ENCODE peak calls at places on chromosomes 5 and 9, in seven cellular contexts. I, R, V, K, T, X and Q are unnamed samples.

GRCh38 chr9:35816708-35817107 is 1.9 kb upstream of the HINT2 start:
- DNase-seq in I (no peak), R (no peak), V (no peak), K (no peak), T (peak), X (no peak), Q (peak)

GRCh38 chr5:94849821-94850736 is 231.6 kb downstream of the SLF1 start:
- DNase-seq in I (no peak), R (no peak), V (no peak), K (peak), T (peak), X (peak), Q (peak)

GRCh38 chr5:92527311-92528078 is 1053.5 kb downstream of the NR2F1-AS1 start:
- DNase-seq in I (no peak), R (no peak), V (no peak), K (peak), T (no peak), X (peak), Q (no peak)

GRCh38 chr9:137393176-137394150 is 29.5 kb downstream of the EXD3 start:
- DNase-seq in I (no peak), R (no peak), V (no peak), K (no peak), T (no peak), X (no peak), Q (no peak)

GRCh38 chr9:126051446-126052130 is 275.0 kb upstream of the MVB12B start:
- DNase-seq in I (no peak), R (no peak), V (peak), K (no peak), T (no peak), X (no peak), Q (no peak)

GRCh38 chr5:67315802-67316103 is 119.2 kb upstream of the CD180 start:
- DNase-seq in I (no peak), R (no peak), V (no peak), K (no peak), T (no peak), X (no peak), Q (no peak)

GRCh38 chr9:137745541-137745991 is 126.8 kb downstream of the EHMT1 start:
- DNase-seq in I (no peak), R (no peak), V (no peak), K (peak), T (no peak), X (peak), Q (peak)

GRCh38 chr5:138212828-138213160 is 329 bp downstream of the CDC23 start:
- DNase-seq in I (no peak), R (no peak), V (no peak), K (no peak), T (peak), X (peak), Q (no peak)

GRCh38 chr5:138611295-138612220 is 36.4 kb upstream of the HSPA9 start:
- DNase-seq in I (no peak), R (no peak), V (no peak), K (peak), T (peak), X (no peak), Q (peak)

GRCh38 chr9:110142868-110143866 is 64.8 kb downstream of the C9orf152 start:
- DNase-seq in I (no peak), R (no peak), V (no peak), K (no peak), T (peak), X (no peak), Q (peak)

GRCh38 chr9:94156549-94157407 is 72.5 kb downstream of the PTPDC1 start:
- DNase-seq in I (peak), R (peak), V (peak), K (peak), T (no peak), X (peak), Q (peak)

GRCh38 chr5:174139623-174140022 is 94.1 kb downstream of the NSG2 start:
- DNase-seq in I (no peak), R (no peak), V (no peak), K (no peak), T (no peak), X (no peak), Q (no peak)

GRCh38 chr5:77102549-77102948 is 15.5 kb upstream of the ZBED3 start:
- DNase-seq in I (no peak), R (no peak), V (peak), K (no peak), T (no peak), X (no peak), Q (no peak)

GRCh38 chr5:103232393-103232999 is 26.1 kb upstream of the MACIR start:
- DNase-seq in I (no peak), R (peak), V (no peak), K (peak), T (no peak), X (peak), Q (no peak)

GRCh38 chr5:139361821-139362429 is 20.3 kb downstream of the PAIP2 start:
- DNase-seq in I (no peak), R (no peak), V (no peak), K (no peak), T (no peak), X (no peak), Q (no peak)

GRCh38 chr9:23545728-23546127 is 280.3 kb downstream of the ELAVL2 start:
- DNase-seq in I (no peak), R (no peak), V (no peak), K (no peak), T (no peak), X (no peak), Q (no peak)

GRCh38 chr5:80714570-80715298 is 60.0 kb upstream of the DHFR start:
- DNase-seq in I (no peak), R (no peak), V (no peak), K (no peak), T (peak), X (no peak), Q (no peak)

GRCh38 chr5:143402464-143403356 is 776 bp downstream of the NR3C1 start:
- DNase-seq in I (peak), R (peak), V (peak), K (peak), T (peak), X (peak), Q (peak)

GRCh38 chr5:172540099-172540870 is 86.0 kb upstream of the SH3PXD2B start:
- DNase-seq in I (no peak), R (no peak), V (no peak), K (no peak), T (no peak), X (no peak), Q (peak)

GRCh38 chr9:97041898-97042297 is 3.0 kb upstream of the CTSV start:
- DNase-seq in I (no peak), R (peak), V (no peak), K (no peak), T (no peak), X (no peak), Q (no peak)

GRCh38 chr5:102049517-102049916 is 246.6 kb downstream of the SLCO4C1 start:
- DNase-seq in I (no peak), R (no peak), V (no peak), K (no peak), T (no peak), X (no peak), Q (no peak)

GRCh38 chr5:1962619-1963355 is 80.1 kb upstream of the IRX4 start:
- DNase-seq in I (no peak), R (no peak), V (no peak), K (no peak), T (no peak), X (no peak), Q (no peak)

GRCh38 chr5:177140312-177140711 is 6.7 kb downstream of the NSD1 start:
- DNase-seq in I (no peak), R (no peak), V (no peak), K (no peak), T (no peak), X (no peak), Q (no peak)

GRCh38 chr5:10684303-10685086 is 76.5 kb downstream of the DAP start:
- DNase-seq in I (no peak), R (no peak), V (no peak), K (no peak), T (no peak), X (no peak), Q (no peak)

GRCh38 chr5:166341708-166342329 is 1949.6 kb upstream of the WWC1 start:
- DNase-seq in I (no peak), R (no peak), V (no peak), K (no peak), T (peak), X (no peak), Q (no peak)

GRCh38 chr5:14743601-14744295 is 79.2 kb downstream of the OTULIN start:
- DNase-seq in I (no peak), R (no peak), V (no peak), K (peak), T (no peak), X (peak), Q (no peak)

GRCh38 chr5:160173-160510 is 31.2 kb upstream of the LRRC14B start:
- DNase-seq in I (no peak), R (no peak), V (no peak), K (peak), T (no peak), X (peak), Q (peak)

GRCh38 chr9:115983366-115983765 is 170.2 kb upstream of the PAPPA start:
- DNase-seq in I (no peak), R (no peak), V (no peak), K (no peak), T (no peak), X (no peak), Q (no peak)

GRCh38 chr5:150781706-150782614 is 3.4 kb downstream of the SMIM3 start:
- DNase-seq in I (peak), R (peak), V (no peak), K (peak), T (no peak), X (peak), Q (peak)

GRCh38 chr9:13377286-13377925 is 97.9 kb upstream of the MPDZ start:
- DNase-seq in I (no peak), R (no peak), V (no peak), K (peak), T (no peak), X (no peak), Q (no peak)

GRCh38 chr5:149540098-149540497 is 11.1 kb downstream of the CSNK1A1 start:
- DNase-seq in I (no peak), R (no peak), V (no peak), K (no peak), T (no peak), X (no peak), Q (no peak)

GRCh38 chr9:75953218-75953617 is 62.7 kb downstream of the PCSK5 start:
- DNase-seq in I (no peak), R (peak), V (no peak), K (no peak), T (no peak), X (no peak), Q (no peak)

GRCh38 chr5:134506054-134507039 is 19.1 kb upstream of the JADE2 start:
- DNase-seq in I (peak), R (peak), V (peak), K (no peak), T (peak), X (no peak), Q (peak)
- H3K4me3 ChIP-seq in I (peak), R (peak), V (peak), K (no peak), T (no peak), X (no peak), Q (peak)

GRCh38 chr9:121029469-121029868 is 20.6 kb downstream of the C5 start:
- DNase-seq in I (no peak), R (no peak), V (no peak), K (no peak), T (no peak), X (no peak), Q (no peak)

GRCh38 chr9:121038452-121039203 is 11.4 kb downstream of the C5 start:
- DNase-seq in I (no peak), R (no peak), V (no peak), K (no peak), T (no peak), X (no peak), Q (no peak)

DNA sequence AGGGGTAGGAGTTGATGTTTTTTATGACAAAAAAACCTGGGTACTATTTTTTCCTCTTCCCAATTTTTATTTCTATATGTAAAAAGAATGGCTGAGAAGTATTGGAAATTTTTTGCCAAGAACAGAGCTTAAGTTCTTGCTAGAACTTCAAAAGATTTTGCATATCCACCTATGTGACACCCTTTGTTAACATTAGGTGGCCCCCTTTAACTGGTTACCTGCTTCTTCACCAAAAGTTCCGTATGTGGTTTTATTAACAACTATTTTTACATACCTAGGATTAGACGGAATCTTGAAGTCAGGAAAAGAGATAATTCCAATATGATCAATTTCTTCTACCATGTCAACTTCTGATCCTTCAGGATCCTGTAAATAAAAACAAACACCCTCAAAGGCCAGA is 15.5 kb downstream of the C5 start:
- DNase-seq in I (no peak), R (no peak), V (no peak), K (no peak), T (no peak), X (no peak), Q (no peak)
- TF ChIP-seq CTCF in I (no peak), R (no peak), V (no peak), K (no peak), T (no peak), X (no peak), Q (peak)

DNA sequence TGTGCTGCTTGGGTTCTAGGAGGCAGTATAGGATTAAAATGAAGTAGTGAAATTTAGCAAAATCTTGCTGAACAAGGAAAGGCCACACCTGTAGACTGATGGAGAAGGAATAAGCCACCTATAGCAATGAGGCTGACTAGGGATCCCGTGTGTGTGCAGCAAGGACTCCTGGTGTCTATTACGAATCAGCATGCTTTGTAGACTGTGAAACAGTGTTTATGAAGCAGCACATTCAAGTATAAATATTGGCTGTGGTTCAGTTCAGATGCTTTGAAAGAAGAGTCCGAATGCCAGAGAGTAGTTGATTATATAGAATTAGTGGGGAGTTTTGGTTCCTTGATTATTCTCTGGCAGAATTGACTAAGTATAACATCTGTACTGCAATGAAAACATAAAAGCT is 41.8 kb downstream of the CAST start:
- DNase-seq in I (no peak), R (no peak), V (no peak), K (no peak), T (no peak), X (peak), Q (no peak)
- H3K4me3 ChIP-seq in I (peak), R (no peak), V (peak), K (peak), T (peak), X (no peak), Q (peak)

GRCh38 chr9:111975709-111976108 is 79.1 kb downstream of the UGCG start:
- DNase-seq in I (peak), R (peak), V (peak), K (no peak), T (peak), X (no peak), Q (peak)
- TF ChIP-seq CTCF in I (peak), R (no peak), V (peak), K (no peak), T (peak), X (no peak), Q (peak)

GRCh38 chr5:72814864-72815263 is 1.6 kb upstream of the TNPO1 start:
- DNase-seq in I (no peak), R (no peak), V (no peak), K (no peak), T (no peak), X (no peak), Q (no peak)
- H3K4me3 ChIP-seq in I (no peak), R (no peak), V (no peak), K (no peak), T (no peak), X (no peak), Q (no peak)

GRCh38 chr5:75336625-75337336 is at the start of gene HMGCR:
- DNase-seq in I (peak), R (peak), V (peak), K (peak), T (peak), X (peak), Q (peak)

GRCh38 chr5:75337366-75338021 is 474 bp downstream of the HMGCR start:
- DNase-seq in I (no peak), R (peak), V (no peak), K (peak), T (peak), X (no peak), Q (no peak)

GRCh38 chr5:75335486-75335885 is 1.5 kb upstream of the HMGCR start:
- DNase-seq in I (no peak), R (no peak), V (no peak), K (no peak), T (no peak), X (no peak), Q (no peak)

GRCh38 chr5:75338408-75338807 is 1.4 kb downstream of the HMGCR start:
- DNase-seq in I (no peak), R (no peak), V (no peak), K (no peak), T (no peak), X (no peak), Q (no peak)

GRCh38 chr5:75335952-75336624 is 932 bp upstream of the HMGCR start:
- DNase-seq in I (no peak), R (peak), V (no peak), K (peak), T (peak), X (peak), Q (no peak)
- TF ChIP-seq CTCF in I (peak), R (peak), V (peak), K (peak), T (peak), X (peak), Q (peak)

DNA sequence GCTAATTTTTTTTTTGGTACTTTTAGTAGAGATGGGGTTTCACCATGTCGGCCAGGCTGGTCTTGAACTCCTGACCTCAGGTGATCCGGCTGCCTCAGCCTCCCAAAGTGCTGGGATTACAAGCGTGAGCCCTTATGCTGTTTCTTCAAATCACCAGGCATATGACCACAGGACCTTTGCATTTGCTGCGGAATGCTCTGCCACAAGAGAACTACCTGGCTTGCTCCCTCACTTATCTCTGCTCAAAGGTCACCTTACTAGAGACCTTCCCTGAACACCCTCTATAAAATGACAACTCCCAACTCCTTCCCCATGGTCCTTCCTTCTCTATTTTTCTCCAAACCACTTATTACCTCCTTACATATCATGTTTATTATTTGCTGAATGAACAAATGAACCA is 1.4 kb downstream of the ZER1 start:
- DNase-seq in I (no peak), R (peak), V (no peak), K (no peak), T (no peak), X (no peak), Q (no peak)
- H3K4me3 ChIP-seq in I (peak), R (no peak), V (peak), K (peak), T (no peak), X (no peak), Q (peak)